ENCODE peak calls at places on chromosomes 4 and X, in ten cellular contexts. C is gastrocnemius medialis, F is heart left ventricle, M is A549, H is breast epithelium, P is right lobe of liver, Z is body of pancreas, J is GM12878, X is lower leg skin, G is adrenal gland. U is an unnamed sample.

GRCh38 chr4:3339566-3339965 is 46.7 kb downstream of the RGS12 start:
- DNase-seq in C (no peak), F (no peak), M (no peak), H (no peak), P (no peak), Z (no peak), J (no peak), X (no peak), G (no peak), U (no peak)

GRCh38 chr4:69828828-69829227 is 31.1 kb downstream of the SULT1E1 start:
- DNase-seq in C (no peak), F (no peak), M (no peak), H (no peak), P (no peak), Z (no peak), J (no peak), X (no peak), G (no peak), U (no peak)

GRCh38 chr4:27702710-27703431 is 842.2 kb downstream of the STIM2 start:
- DNase-seq in C (no peak), F (no peak), M (peak), H (no peak), P (no peak), Z (no peak), J (no peak), X (no peak), G (no peak), U (no peak)

GRCh38 chrX:7120578-7121219 is 26.8 kb upstream of the STS start:
- DNase-seq in C (no peak), F (no peak), M (peak), H (no peak), P (no peak), Z (no peak), J (no peak), X (no peak), G (no peak), U (no peak)

GRCh38 chr4:81789741-81790402 is 318.2 kb upstream of the RASGEF1B start:
- DNase-seq in C (no peak), F (no peak), M (no peak), H (no peak), P (no peak), Z (no peak), J (no peak), X (no peak), G (no peak), U (no peak)

GRCh38 chrX:106917830-106918500 is 2.2 kb upstream of the CLDN2 start:
- DNase-seq in C (no peak), F (no peak), M (peak), H (no peak), P (no peak), Z (peak), J (no peak), X (no peak), G (peak), U (peak)

GRCh38 chr4:152408514-152409327 is 127.2 kb downstream of the FBXW7 start:
- DNase-seq in C (no peak), F (no peak), M (peak), H (no peak), P (no peak), Z (no peak), J (no peak), X (no peak), G (no peak), U (no peak)

GRCh38 chr4:187814737-187815465 is 180.7 kb upstream of the ZFP42 start:
- DNase-seq in C (no peak), F (no peak), M (no peak), H (no peak), P (no peak), Z (peak), J (no peak), X (no peak), G (no peak), U (no peak)

GRCh38 chr4:94256833-94257232 is 49.2 kb downstream of the SMARCAD1 start:
- DNase-seq in C (no peak), F (no peak), M (peak), H (no peak), P (no peak), Z (no peak), J (no peak), X (no peak), G (no peak), U (no peak)

GRCh38 chrX:150688911-150689451 is 4.2 kb upstream of the MTMR1 start:
- DNase-seq in C (no peak), F (no peak), M (peak), H (no peak), P (no peak), Z (no peak), J (no peak), X (no peak), G (no peak), U (peak)

GRCh38 chrX:95058815-95059214 is 1384.8 kb downstream of the FAM133A start:
- DNase-seq in C (no peak), F (no peak), M (peak), H (no peak), P (no peak), Z (no peak), J (no peak), X (no peak), G (no peak), U (peak)

GRCh38 chrX:150150081-150150779 is 211.9 kb upstream of the EOLA2 start:
- DNase-seq in C (no peak), F (no peak), M (no peak), H (no peak), P (no peak), Z (no peak), J (no peak), X (no peak), G (no peak), U (no peak)

GRCh38 chr4:89493367-89493766 is 185.8 kb upstream of the GPRIN3 start:
- DNase-seq in C (no peak), F (no peak), M (no peak), H (no peak), P (no peak), Z (no peak), J (no peak), X (no peak), G (no peak), U (no peak)

GRCh38 chr4:165210566-165210965 is 3.2 kb downstream of the KLHL2 start:
- DNase-seq in C (no peak), F (no peak), M (no peak), H (no peak), P (no peak), Z (no peak), J (no peak), X (no peak), G (no peak), U (no peak)

GRCh38 chr4:187908079-187908501 is 87.5 kb upstream of the ZFP42 start:
- DNase-seq in C (no peak), F (no peak), M (peak), H (no peak), P (no peak), Z (no peak), J (no peak), X (no peak), G (no peak), U (peak)

GRCh38 chrX:10570601-10571000 is 49.8 kb downstream of the MID1 start:
- DNase-seq in C (no peak), F (no peak), M (no peak), H (no peak), P (no peak), Z (no peak), J (no peak), X (no peak), G (no peak), U (no peak)

GRCh38 chr4:92303621-92304027 is at the start of gene GRID2:
- DNase-seq in C (no peak), F (no peak), M (no peak), H (no peak), P (no peak), Z (no peak), J (no peak), X (no peak), G (peak), U (no peak)

GRCh38 chr4:128528793-128529553 is 241.4 kb upstream of the PGRMC2 start:
- DNase-seq in C (peak), F (peak), M (peak), H (no peak), P (no peak), Z (no peak), J (no peak), X (peak), G (peak), U (peak)

GRCh38 chr4:109434793-109435080 is 1.1 kb downstream of the SEC24B start:
- DNase-seq in C (no peak), F (no peak), M (no peak), H (no peak), P (no peak), Z (no peak), J (no peak), X (no peak), G (no peak), U (no peak)

GRCh38 chr4:123120473-123120872 is 198.1 kb upstream of the NUDT6 start:
- DNase-seq in C (no peak), F (no peak), M (peak), H (no peak), P (no peak), Z (no peak), J (no peak), X (no peak), G (no peak), U (no peak)

GRCh38 chr4:116561717-116562116 is 523.7 kb downstream of the TRAM1L1 start:
- DNase-seq in C (no peak), F (no peak), M (no peak), H (no peak), P (no peak), Z (no peak), J (no peak), X (no peak), G (no peak), U (no peak)

GRCh38 chr4:123943976-123944375 is 547.4 kb downstream of the SPRY1 start:
- DNase-seq in C (no peak), F (no peak), M (no peak), H (no peak), P (no peak), Z (no peak), J (no peak), X (no peak), G (no peak), U (no peak)

GRCh38 chr4:25970241-25970675 is 56.2 kb downstream of the SMIM20 start:
- DNase-seq in C (peak), F (peak), M (no peak), H (no peak), P (peak), Z (peak), J (no peak), X (no peak), G (peak), U (no peak)

GRCh38 chr4:123877561-123877960 is 481.0 kb downstream of the SPRY1 start:
- DNase-seq in C (no peak), F (no peak), M (no peak), H (no peak), P (no peak), Z (peak), J (no peak), X (no peak), G (no peak), U (no peak)

GRCh38 chr4:166279261-166279660 is 406.2 kb downstream of the TLL1 start:
- DNase-seq in C (no peak), F (no peak), M (no peak), H (no peak), P (no peak), Z (no peak), J (no peak), X (no peak), G (no peak), U (no peak)

GRCh38 chr4:98939892-98940298 is 11.0 kb upstream of the EIF4E start:
- DNase-seq in C (no peak), F (no peak), M (peak), H (no peak), P (no peak), Z (no peak), J (no peak), X (no peak), G (no peak), U (peak)

GRCh38 chr4:21948347-21949072 is at the start of gene KCNIP4:
- DNase-seq in C (no peak), F (peak), M (no peak), H (no peak), P (peak), Z (no peak), J (no peak), X (no peak), G (no peak), U (no peak)

GRCh38 chr4:1248262-1249147 is at the start of gene CTBP1:
- DNase-seq in C (peak), F (peak), M (peak), H (peak), P (peak), Z (peak), J (no peak), X (peak), G (peak), U (peak)
- TF ChIP-seq POLR2A in C (peak), F (peak), M (peak), H (no peak), P (peak), Z (peak), J (no peak), X (no peak), G (peak), U (peak)

GRCh38 chrX:68498508-68499379 is at the start of gene YIPF6:
- DNase-seq in C (peak), F (peak), M (peak), H (peak), P (peak), Z (peak), J (no peak), X (peak), G (peak), U (peak)
- TF ChIP-seq POLR2A in C (peak), F (peak), M (peak), H (peak), P (peak), Z (peak), J (peak), X (no peak), G (peak), U (peak)

GRCh38 chr4:4658051-4658450 is 116.2 kb upstream of the STX18 start:
- DNase-seq in C (no peak), F (no peak), M (peak), H (no peak), P (no peak), Z (no peak), J (no peak), X (no peak), G (no peak), U (no peak)

GRCh38 chr4:4659871-4660651 is 118.2 kb upstream of the STX18 start:
- DNase-seq in C (no peak), F (no peak), M (peak), H (no peak), P (no peak), Z (no peak), J (no peak), X (no peak), G (no peak), U (peak)

GRCh38 chr4:4655011-4655410 is 113.2 kb upstream of the STX18 start:
- DNase-seq in C (no peak), F (no peak), M (no peak), H (no peak), P (no peak), Z (no peak), J (no peak), X (no peak), G (no peak), U (no peak)

GRCh38 chr4:4655901-4656300 is 114.1 kb upstream of the STX18 start:
- DNase-seq in C (no peak), F (no peak), M (no peak), H (no peak), P (no peak), Z (no peak), J (no peak), X (no peak), G (no peak), U (no peak)

GRCh38 chr4:4656977-4657376 is 115.1 kb upstream of the STX18 start:
- DNase-seq in C (no peak), F (no peak), M (no peak), H (no peak), P (no peak), Z (no peak), J (no peak), X (no peak), G (no peak), U (no peak)
- TF ChIP-seq POLR2A in C (no peak), F (no peak), M (no peak), H (no peak), P (no peak), Z (no peak), J (no peak), X (no peak), G (no peak), U (no peak)

DNA sequence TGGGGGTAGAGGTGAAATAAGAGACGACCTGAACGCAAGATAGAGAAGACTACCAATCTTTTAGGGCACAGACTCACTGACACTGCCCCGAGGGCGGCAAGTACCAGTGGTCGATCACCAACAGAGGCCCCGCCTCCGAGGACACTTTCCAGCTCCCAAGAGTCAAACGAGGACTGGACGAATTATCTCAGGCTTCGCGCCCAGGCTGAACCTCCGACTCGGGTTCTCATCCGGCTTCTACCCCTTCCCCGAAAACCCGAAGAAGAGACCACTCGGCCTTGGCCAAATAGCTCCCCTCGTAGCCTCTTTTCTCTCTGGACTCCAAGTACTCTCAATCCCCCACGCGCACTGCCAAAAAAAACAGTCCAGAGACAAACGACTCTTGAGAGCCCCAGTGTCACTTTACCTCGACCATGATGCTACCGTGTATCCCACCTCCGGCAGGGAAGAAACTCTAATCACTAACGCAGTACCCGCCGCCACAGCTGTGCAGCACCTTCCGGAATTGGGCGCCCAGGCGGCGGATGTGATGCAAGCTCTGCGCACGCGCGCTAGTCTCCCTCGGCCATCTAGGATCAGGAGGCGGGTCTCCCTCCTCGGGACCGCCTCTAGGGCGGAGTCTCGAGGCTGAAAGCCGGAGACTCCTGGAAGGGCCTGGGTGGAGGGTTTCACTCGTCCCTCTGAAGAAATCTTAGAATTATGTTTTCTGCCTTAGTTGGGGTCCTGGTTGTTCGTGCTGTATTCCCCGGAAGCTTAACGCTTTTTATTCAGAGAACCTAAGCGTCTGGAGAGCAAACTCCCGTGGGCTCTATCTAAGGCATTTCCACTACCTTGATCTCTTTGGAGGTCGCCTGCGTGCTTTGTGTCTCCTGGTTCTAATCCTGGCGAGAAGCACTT is at the start of gene PLRG1:
- DNase-seq in C (peak), F (peak), M (peak), H (peak), P (peak), Z (peak), J (peak), X (peak), G (peak), U (peak)
- TF ChIP-seq POLR2A in C (peak), F (peak), M (peak), H (peak), P (peak), Z (peak), J (peak), X (no peak), G (peak), U (peak)

GRCh38 chrX:136196691-136197155 is 49.4 kb downstream of the FHL1 start:
- DNase-seq in C (no peak), F (no peak), M (no peak), H (no peak), P (no peak), Z (no peak), J (no peak), X (no peak), G (no peak), U (no peak)
- TF ChIP-seq POLR2A in C (peak), F (peak), M (no peak), H (no peak), P (no peak), Z (no peak), J (no peak), X (no peak), G (no peak), U (no peak)

DNA sequence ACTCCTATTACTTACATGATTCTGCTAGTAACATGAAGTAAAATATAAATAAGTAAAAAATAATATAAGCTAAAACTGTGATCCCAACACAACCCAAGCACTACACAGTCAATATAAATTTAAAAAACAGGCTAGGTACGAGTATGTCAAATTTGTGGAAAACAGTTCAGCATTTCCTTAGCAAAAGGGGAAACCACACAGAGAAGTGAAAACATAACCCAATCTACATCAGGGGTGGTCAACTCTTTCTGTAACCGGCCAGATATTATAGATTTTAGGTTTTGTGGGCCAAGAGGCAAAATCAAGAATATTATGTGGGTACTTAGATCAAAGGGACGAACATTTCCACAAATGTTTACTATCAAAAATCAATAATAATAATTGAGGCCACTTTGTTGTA is 70.1 kb downstream of the CHST7 start:
- DNase-seq in C (no peak), F (no peak), M (no peak), H (no peak), P (no peak), Z (no peak), J (no peak), X (no peak), G (no peak), U (no peak)
- TF ChIP-seq POLR2A in C (no peak), F (no peak), M (no peak), H (no peak), P (no peak), Z (no peak), J (no peak), X (no peak), G (no peak), U (no peak)

DNA sequence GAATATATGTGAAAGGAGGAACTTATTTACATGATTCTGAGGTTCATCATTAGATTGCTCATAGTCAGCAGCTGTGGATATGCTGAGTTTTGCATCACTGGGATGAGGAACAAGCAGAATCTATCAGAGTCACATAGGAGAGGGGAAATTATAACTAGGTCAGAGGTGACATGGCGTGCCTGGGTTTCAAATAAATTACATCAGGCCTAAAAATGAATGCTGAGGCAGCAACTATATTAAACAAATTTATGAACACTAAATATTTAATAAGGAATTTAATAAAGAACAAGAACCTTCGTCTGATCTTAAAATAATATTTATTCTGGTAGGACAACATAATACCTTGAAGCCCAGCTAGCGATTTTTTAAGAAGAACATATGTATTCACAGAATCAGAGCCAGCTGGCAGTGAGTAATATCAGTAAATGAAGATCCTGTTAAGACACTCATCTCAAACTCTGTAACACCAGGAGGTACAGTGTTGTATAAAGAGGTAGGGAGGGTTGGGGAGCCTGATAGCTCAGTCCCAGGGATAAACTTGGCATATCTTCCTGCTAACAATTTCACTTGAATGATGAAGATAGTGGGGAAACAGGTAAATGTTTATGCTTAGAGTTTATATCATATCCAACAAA is 60.9 kb upstream of the HS3ST1 start:
- DNase-seq in C (no peak), F (no peak), M (no peak), H (no peak), P (no peak), Z (no peak), J (no peak), X (no peak), G (no peak), U (no peak)
- TF ChIP-seq POLR2A in C (no peak), F (no peak), M (no peak), H (no peak), P (no peak), Z (no peak), J (no peak), X (no peak), G (no peak), U (no peak)